ENCODE peak calls at places on chromosomes 1 and 21, in six cellular contexts. T is mucosa of descending colon, G is GM12865, S is fibroblast of lung, I is bronchial epithelial cell, O is type B pancreatic cell. N is an unnamed sample.

GRCh38 chr1:114668784-114669561 is 876 bp downstream of the DENND2C start:
- DNase-seq in I (peak; percentile 88), O (no peak), G (no peak), T (no peak), S (peak; percentile 15), N (no peak)

GRCh38 chr21:36661511-36662309 is 37.2 kb upstream of the SIM2 start:
- DNase-seq in S (peak; percentile 54), O (no peak), T (no peak), G (no peak), I (peak; percentile 27), N (no peak)

GRCh38 chr1:69710484-69710883 is 142.8 kb downstream of the LRRC7 start:
- DNase-seq in S (no peak), O (no peak), T (no peak), I (no peak), G (no peak), N (no peak)

GRCh38 chr1:218380125-218380977 is 35.2 kb downstream of the TGFB2 start:
- DNase-seq in O (no peak), G (no peak), T (no peak), I (peak; percentile 85), S (peak; percentile 34), N (no peak)

GRCh38 chr1:86991549-86992186 is 77.2 kb downstream of the HS2ST1 start:
- DNase-seq in S (no peak), G (no peak), T (no peak), I (no peak), O (no peak), N (no peak)

GRCh38 chr1:239239529-239239928 is 146.8 kb upstream of the CHRM3 start:
- DNase-seq in T (no peak), G (no peak), O (no peak), S (no peak), I (no peak), N (no peak)

GRCh38 chr1:105137543-105138444 is 1388.1 kb downstream of the AMY1C start:
- DNase-seq in T (no peak), O (no peak), I (peak; percentile 40), S (no peak), G (peak; percentile 30), N (peak; percentile 18)

GRCh38 chr1:167344605-167345385 is 124.1 kb downstream of the POU2F1 start:
- DNase-seq in S (peak; percentile 44), T (no peak), G (no peak), O (no peak), I (no peak), N (no peak)

GRCh38 chr1:225462429-225462713 is 34.5 kb upstream of the LBR start:
- DNase-seq in S (no peak), I (no peak), G (no peak), O (no peak), T (peak; percentile 38), N (no peak)

GRCh38 chr1:167051907-167052306 is 38.3 kb downstream of the GPA33 start:
- DNase-seq in G (no peak), T (no peak), I (no peak), O (no peak), S (no peak), N (no peak)

GRCh38 chr1:26833432-26834405 is 7.2 kb downstream of the ZDHHC18 start:
- DNase-seq in O (no peak), I (no peak), T (peak; percentile 65), S (no peak), G (peak; percentile 97), N (peak; percentile 91)

GRCh38 chr1:201316556-201316955 is 33.2 kb downstream of the PKP1 start:
- DNase-seq in S (no peak), O (no peak), T (no peak), I (no peak), G (no peak), N (no peak)

GRCh38 chr1:166165661-166166399 is 971 bp downstream of the FAM78B start:
- DNase-seq in I (no peak), G (no peak), O (no peak), T (peak; percentile 44), S (peak; percentile 26), N (peak; percentile 38)

GRCh38 chr1:162315673-162316072 is 61.0 kb downstream of the SPATA46 start:
- DNase-seq in T (no peak), I (no peak), G (no peak), S (no peak), O (no peak), N (no peak)

GRCh38 chr1:229007167-229007566 is 263.7 kb upstream of the RAB4A start:
- DNase-seq in T (no peak), G (no peak), I (no peak), O (no peak), S (no peak), N (no peak)

GRCh38 chr1:244869950-244870349 is 5.6 kb upstream of the HNRNPU start:
- DNase-seq in T (no peak), S (no peak), G (no peak), I (no peak), O (no peak), N (no peak)

GRCh38 chr1:6472391-6472790 is 6.4 kb upstream of the TNFRSF25 start:
- DNase-seq in G (no peak), I (no peak), S (no peak), T (peak; percentile 82), O (no peak), N (no peak)
- TF ChIP-seq CTCF in G (peak; percentile 31), I (peak; percentile 51), S (no peak), T (peak; percentile 45), O (peak; percentile 43), N (peak; percentile 15)

DNA sequence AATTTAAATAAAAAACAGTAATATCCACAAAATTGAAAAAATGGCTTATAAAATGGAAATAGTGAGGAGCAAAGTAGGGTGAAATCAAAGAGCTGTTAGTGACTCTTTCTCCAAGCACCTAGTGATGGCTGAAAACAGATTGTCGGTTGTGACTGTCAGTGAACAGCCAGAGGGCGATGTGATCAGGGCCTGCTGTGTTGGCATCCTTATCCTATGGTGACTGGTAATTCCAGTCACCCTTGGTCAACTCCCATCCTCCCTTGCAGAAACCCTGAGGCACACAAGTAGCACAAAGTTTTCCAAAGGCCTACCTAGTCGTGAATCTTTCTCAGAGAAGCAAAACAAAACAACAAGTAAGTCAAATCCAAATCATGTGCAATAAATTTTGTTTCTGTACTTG is 599.8 kb upstream of the CXADR start:
- DNase-seq in T (no peak), O (no peak), G (no peak), S (no peak), I (peak; percentile 13), N (no peak)
- TF ChIP-seq CTCF in T (no peak), O (no peak), G (no peak), S (no peak), I (no peak), N (no peak)

GRCh38 chr1:152397474-152397873 is 16.6 kb downstream of the CRNN start:
- DNase-seq in T (no peak), G (no peak), I (no peak), O (no peak), S (no peak), N (no peak)
- TF ChIP-seq CTCF in T (no peak), G (no peak), I (peak; percentile 7), O (no peak), S (no peak), N (no peak)

GRCh38 chr1:33296082-33296458 is 24.8 kb downstream of the A3GALT2 start:
- DNase-seq in G (no peak), T (no peak), I (no peak), O (no peak), S (no peak), N (no peak)
- TF ChIP-seq CTCF in G (no peak), T (no peak), I (no peak), O (no peak), S (no peak), N (no peak)

DNA sequence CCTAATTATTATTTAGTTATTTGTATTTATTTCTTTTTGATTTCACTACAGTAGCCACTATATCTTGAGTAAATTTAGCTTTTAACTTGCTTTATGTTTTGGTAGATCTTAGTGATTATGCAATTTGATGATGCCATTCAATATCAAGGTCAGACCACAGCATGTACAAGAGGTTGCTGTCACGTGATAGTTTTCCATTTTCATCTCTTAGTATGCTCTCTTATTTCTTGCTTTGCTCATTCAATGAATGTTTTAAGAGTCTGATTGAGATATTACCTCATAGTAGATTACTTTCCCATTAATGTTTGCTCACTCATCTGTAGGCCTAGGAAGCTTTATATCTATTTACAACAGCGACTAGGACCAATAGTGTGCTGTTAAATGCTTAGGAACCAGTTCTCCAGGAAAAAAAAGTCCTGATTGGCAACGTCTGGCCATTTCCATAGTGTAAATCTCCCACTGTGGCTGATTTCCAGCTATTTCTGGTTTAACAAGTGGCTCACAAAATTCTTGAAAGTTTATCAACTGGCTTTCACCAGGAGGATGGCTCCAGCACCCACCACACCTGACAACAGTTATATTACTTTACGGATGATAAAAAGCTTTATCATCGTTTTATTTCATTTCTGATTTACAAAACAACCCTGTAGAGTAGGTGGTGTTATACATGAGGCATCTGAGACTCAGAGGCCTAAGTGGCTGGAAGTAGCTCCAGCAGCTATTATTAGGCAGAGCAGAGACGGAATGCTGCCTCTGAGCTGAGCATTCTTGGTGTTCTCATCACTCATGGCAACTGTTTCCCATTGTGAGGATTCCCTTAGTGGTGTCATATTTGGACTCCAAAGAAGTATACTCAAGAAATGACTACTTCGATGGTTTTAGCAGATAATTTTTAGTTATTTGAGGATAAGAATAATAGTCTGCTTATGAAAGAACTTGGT is 235.2 kb downstream of the DISC1 start:
- DNase-seq in S (peak; percentile 73), O (no peak), T (no peak), G (no peak), I (peak; percentile 47), N (no peak)
- TF ChIP-seq CTCF in S (no peak), O (no peak), T (no peak), G (no peak), I (no peak), N (no peak)

GRCh38 chr1:89149229-89149628 is 23.3 kb upstream of the GBP2 start:
- DNase-seq in S (peak; percentile 49), G (no peak), O (no peak), I (peak; percentile 10), T (peak; percentile 30), N (no peak)
- TF ChIP-seq CTCF in S (peak; percentile 44), G (no peak), O (peak; percentile 17), I (peak; percentile 22), T (no peak), N (no peak)

DNA sequence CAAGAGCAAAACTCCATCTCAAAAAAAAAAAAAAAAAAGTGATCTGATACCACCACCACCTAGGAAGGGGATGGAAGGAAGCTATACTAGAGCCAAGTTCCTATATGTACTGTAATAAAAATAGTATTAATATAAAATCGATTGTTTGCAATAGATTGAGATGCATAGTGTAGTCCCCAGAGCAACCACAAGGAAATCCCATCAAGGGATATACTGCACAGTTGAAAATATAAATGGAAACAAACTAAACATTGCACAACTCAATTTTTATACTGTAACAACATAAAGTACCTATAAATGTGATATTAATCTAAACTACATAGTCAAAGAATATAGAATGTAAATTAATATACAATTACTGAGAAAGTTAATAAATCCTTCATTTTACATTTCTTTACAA is 20.9 kb upstream of the PSMG1 start:
- DNase-seq in I (no peak), T (no peak), G (no peak), S (no peak), O (no peak), N (no peak)
- TF ChIP-seq CTCF in I (no peak), T (no peak), G (peak; percentile 9), S (no peak), O (peak; percentile 67), N (no peak)